ENCODE peak calls at places on chromosomes 12 and 14, in seven cellular contexts. B is fibroblast of lung, R is dorsolateral prefrontal cortex, G is fibroblast of the aortic adventitia, J is pancreas, P is left ventricle myocardium inferior, F is OCI-LY7. T is an unnamed sample.

GRCh38 chr12:92208613-92209121 is 63.0 kb upstream of the BTG1 start:
- DNase-seq in J (no peak), B (peak), R (no peak), F (peak), G (peak), P (no peak), T (peak)

GRCh38 chr14:69648480-69649414 is 37.4 kb downstream of the SUSD6 start:
- DNase-seq in J (no peak), R (no peak), F (peak), P (no peak), B (peak), G (peak), T (peak)

GRCh38 chr14:94386085-94387031 is 2.0 kb downstream of the SERPINA1 start:
- DNase-seq in F (no peak), B (no peak), J (no peak), R (no peak), P (no peak), G (no peak), T (no peak)

GRCh38 chr14:100476012-100476822 is 111.0 kb downstream of the BEGAIN start:
- DNase-seq in R (no peak), J (peak), B (peak), F (no peak), P (no peak), G (peak), T (peak)

GRCh38 chr14:68856572-68856971 is 63.7 kb upstream of the ZFP36L1 start:
- DNase-seq in J (no peak), G (peak), B (no peak), P (no peak), F (no peak), R (no peak), T (peak)

GRCh38 chr14:78424311-78424710 is 254.1 kb downstream of the NRXN3 start:
- DNase-seq in G (no peak), B (no peak), J (no peak), P (no peak), R (no peak), F (no peak), T (no peak)

GRCh38 chr12:109281452-109281851 is 27.6 kb downstream of the FOXN4 start:
- DNase-seq in J (no peak), G (no peak), R (no peak), B (no peak), F (no peak), P (no peak), T (no peak)

GRCh38 chr14:105733081-105734065 is 207.0 kb downstream of the TMEM121 start:
- DNase-seq in J (no peak), B (no peak), P (no peak), R (no peak), G (no peak), F (no peak), T (no peak)

GRCh38 chr14:61455351-61455750 is 134.0 kb downstream of the PRKCH start:
- DNase-seq in R (no peak), B (no peak), F (no peak), P (no peak), G (no peak), J (no peak), T (no peak)

GRCh38 chr12:25852792-25853191 is 105.7 kb upstream of the RASSF8 start:
- DNase-seq in B (peak), G (no peak), J (no peak), R (no peak), F (no peak), P (no peak), T (no peak)

GRCh38 chr14:72186461-72187035 is 254.3 kb downstream of the RGS6 start:
- DNase-seq in R (no peak), G (no peak), P (no peak), F (no peak), B (no peak), J (no peak), T (no peak)

DNA sequence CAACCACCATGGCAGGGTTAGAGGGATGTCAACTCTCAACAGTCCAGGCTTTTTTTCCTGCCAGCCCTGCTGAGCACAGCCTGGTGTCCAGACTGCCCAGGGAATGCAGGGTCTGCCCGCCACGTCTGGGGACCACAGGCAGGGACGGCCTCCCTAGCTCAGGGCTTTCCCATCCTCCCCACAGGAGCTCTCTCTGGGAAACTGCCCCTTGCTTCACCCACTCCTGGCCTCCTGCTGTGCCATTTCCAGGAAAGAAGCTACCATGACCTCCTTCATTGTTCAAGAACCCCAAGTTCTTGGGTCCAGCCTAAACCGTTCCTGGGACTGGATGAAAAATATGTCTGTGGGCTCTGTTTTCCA is 4.8 kb downstream of the SCNN1A start:
- DNase-seq in B (no peak), G (no peak), F (no peak), J (no peak), R (no peak), P (no peak), T (no peak)
- H3K4me3 ChIP-seq in B (no peak), G (no peak), F (no peak), J (no peak), R (no peak), P (no peak), T (no peak)

GRCh38 chr12:11810962-11811361 is 161.5 kb downstream of the ETV6 start:
- DNase-seq in P (no peak), G (peak), J (no peak), F (no peak), B (no peak), R (no peak), T (no peak)

GRCh38 chr12:11814362-11814761 is 164.9 kb downstream of the ETV6 start:
- DNase-seq in P (no peak), G (peak), F (no peak), B (peak), J (no peak), R (no peak), T (peak)

GRCh38 chr12:11813422-11813813 is 163.9 kb downstream of the ETV6 start:
- DNase-seq in B (no peak), R (no peak), F (no peak), P (no peak), G (no peak), J (no peak), T (peak)

GRCh38 chr12:11815397-11815796 is 165.9 kb downstream of the ETV6 start:
- DNase-seq in F (no peak), R (no peak), P (no peak), G (no peak), B (no peak), J (no peak), T (no peak)

GRCh38 chr12:11812558-11813421 is 163.3 kb downstream of the ETV6 start:
- DNase-seq in R (no peak), P (no peak), G (peak), B (no peak), J (no peak), F (peak), T (peak)
- TF ChIP-seq CTCF in R (no peak), P (peak), G (peak), B (peak), J (no peak), F (peak), T (peak)

GRCh38 chr12:75944905-75945412 is 86.6 kb downstream of the PHLDA1 start:
- DNase-seq in R (no peak), P (no peak), G (no peak), B (no peak), J (no peak), F (no peak), T (no peak)

GRCh38 chr12:75945581-75945980 is 86.0 kb downstream of the PHLDA1 start:
- DNase-seq in J (no peak), F (no peak), P (no peak), B (no peak), R (no peak), G (peak), T (no peak)

GRCh38 chr12:75947171-75947723 is 84.3 kb downstream of the PHLDA1 start:
- DNase-seq in R (no peak), J (no peak), G (no peak), P (no peak), F (no peak), B (no peak), T (no peak)

GRCh38 chr12:75943730-75944096 is 87.9 kb downstream of the PHLDA1 start:
- DNase-seq in P (no peak), J (no peak), G (no peak), B (no peak), R (no peak), F (no peak), T (no peak)

DNA sequence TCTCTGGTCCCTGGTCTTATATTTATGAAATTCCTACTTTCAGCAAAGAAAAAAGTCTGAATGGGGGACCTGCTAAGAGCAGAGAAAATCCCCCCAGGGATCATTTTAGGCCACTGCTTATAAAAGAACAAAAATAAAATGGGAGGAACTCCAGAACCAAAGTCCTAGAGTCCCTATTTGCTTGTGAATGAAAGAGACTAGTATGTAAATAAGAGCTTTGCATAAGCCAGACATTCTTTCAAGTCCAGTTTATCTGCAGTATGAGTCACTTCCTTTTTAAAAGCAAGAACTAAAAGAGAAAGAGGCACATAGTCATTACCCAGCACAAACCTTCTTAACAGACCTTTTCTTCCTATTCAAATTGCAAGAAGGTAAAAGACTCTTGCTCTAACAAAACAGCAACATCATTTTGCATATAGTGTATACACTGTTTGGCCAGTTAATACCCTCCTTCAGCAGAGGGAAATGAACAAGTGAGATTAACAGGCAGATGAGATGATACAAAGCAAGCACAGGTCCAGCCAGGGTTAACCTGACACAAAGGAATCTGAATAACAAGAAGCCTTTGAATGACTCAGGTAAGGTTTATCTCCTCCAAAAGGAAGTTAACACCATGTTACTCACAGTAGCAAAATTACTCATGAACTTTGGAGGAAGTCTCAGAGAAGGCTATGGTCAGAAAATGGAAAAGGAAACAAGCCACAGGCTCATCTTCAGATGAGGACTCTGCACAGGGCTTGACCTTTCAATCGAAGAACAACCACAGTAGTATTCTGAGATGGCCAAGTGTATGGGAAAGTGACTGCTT is 87.3 kb downstream of the PHLDA1 start:
- DNase-seq in G (peak), J (no peak), B (peak), F (peak), P (no peak), R (no peak), T (peak)
- H3K4me3 ChIP-seq in G (no peak), J (no peak), B (no peak), F (peak), P (no peak), R (no peak), T (no peak)

GRCh38 chr14:39731912-39732311 is 299.7 kb upstream of the FBXO33 start:
- DNase-seq in R (no peak), P (no peak), B (no peak), G (no peak), F (peak), J (no peak), T (no peak)
- TF ChIP-seq CTCF in R (no peak), P (no peak), B (no peak), G (no peak), F (peak), J (no peak), T (no peak)

DNA sequence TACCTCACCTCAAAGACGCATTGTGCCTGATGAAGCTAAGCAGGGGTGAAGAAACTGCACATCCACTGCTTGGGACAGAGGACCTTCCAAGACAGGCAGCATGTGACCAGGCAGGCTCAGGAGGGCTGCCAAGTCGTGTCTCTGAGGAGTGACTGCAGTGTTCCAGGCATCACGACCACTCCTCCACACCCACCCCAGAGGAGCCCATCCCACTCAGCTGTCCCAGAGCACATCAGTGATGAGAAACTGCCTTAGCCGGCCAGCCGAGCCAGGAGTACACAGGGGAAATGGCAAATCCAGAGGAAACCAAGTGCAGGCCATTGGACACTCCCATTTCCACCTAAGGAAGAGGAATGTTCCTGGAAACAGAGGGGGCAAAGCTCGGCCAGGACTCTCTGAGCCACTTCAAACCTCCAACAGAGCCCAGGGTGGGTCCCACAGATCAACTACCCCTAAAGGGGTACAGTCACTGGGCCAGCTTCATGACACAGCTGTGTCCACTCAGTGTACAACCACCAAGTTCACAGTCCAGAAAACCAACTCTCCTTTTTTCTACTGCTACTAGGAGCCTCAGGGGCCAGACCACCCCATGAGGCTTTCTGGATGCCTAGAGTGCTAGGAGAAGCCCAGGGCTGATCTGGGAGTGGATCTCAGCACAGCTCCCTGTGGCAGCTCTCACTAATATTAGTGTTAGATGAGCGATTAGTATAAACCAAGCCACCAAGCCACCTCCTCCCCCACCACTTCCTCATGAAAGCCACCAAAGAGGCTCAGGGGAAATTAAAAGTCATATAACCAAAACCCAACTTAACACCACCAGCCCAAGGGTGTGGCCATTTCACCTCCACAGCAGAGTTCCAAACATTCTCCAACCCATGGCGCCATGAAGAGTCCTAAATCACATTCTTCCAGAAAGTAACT is 15.4 kb downstream of the PXN start:
- DNase-seq in B (no peak), R (no peak), P (peak), J (no peak), G (peak), F (no peak), T (no peak)
- H3K4me3 ChIP-seq in B (no peak), R (no peak), P (peak), J (no peak), G (no peak), F (no peak), T (no peak)

DNA sequence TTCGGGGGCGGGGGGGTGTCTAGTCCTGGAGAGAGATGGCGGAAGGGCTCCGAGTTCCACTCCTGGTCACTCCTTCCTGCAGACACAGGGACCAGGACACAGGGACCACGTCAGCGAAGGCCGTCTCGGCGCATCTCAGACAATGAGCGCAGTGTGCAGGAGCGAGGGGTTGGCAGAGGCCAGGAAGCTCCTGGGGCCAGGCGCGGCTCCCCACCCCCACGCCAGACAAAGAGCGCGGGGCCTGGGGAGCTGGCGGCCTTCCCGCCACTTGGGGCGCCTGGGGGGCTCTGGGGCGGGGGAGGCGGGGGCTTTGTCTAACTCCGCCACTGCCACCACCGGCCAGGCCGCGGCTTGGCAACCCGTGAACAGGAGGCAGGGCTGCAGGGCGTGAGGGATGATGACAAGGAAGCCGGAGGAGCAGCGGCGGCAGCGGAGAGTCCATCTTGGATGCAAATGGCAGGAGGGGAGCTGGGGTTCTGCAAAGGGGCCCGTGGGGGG is 2.2 kb downstream of the CDK2AP1 start:
- DNase-seq in G (peak), R (peak), B (peak), P (peak), J (peak), F (peak), T (peak)
- TF ChIP-seq CTCF in G (no peak), R (peak), B (no peak), P (no peak), J (no peak), F (peak), T (no peak)

GRCh38 chr12:56161677-56162351 is 3.7 kb downstream of the MYL6 start:
- DNase-seq in F (no peak), R (no peak), B (no peak), G (no peak), P (no peak), J (no peak), T (no peak)
- H3K4me3 ChIP-seq in F (no peak), R (no peak), B (peak), G (no peak), P (peak), J (peak), T (no peak)